ENCODE peak calls at places on chromosomes 5 and 9, in six cellular contexts. Z is transverse colon, N is brain microvascular endothelial cell, M is heart right ventricle, I is ovary, S is Panc1. C is an unnamed sample.

GRCh38 chr9:122383992-122384461 is 13.2 kb downstream of the PTGS1 start:
- DNase-seq in Z (no peak), M (no peak), S (no peak), I (no peak), N (no peak), C (no peak)

GRCh38 chr9:27491164-27491563 is 32.9 kb upstream of the IFNK start:
- DNase-seq in I (no peak), M (no peak), Z (no peak), S (no peak), N (peak; percentile 16), C (no peak)

GRCh38 chr9:34559616-34560546 is 29.6 kb downstream of the CNTFR start:
- DNase-seq in I (no peak), S (no peak), M (peak; percentile 37), Z (peak; percentile 60), N (peak; percentile 43), C (no peak)

GRCh38 chr9:136854842-136855460 is 2.8 kb downstream of the MAMDC4 start:
- DNase-seq in Z (no peak), I (peak; percentile 18), N (no peak), S (no peak), M (no peak), C (no peak)

GRCh38 chr5:64612349-64612961 is 77.8 kb upstream of the SHISAL2B start:
- DNase-seq in N (peak; percentile 62), Z (no peak), M (peak; percentile 54), S (peak; percentile 33), I (peak; percentile 59), C (no peak)

GRCh38 chr9:129888085-129888808 is 53.0 kb downstream of the USP20 start:
- DNase-seq in S (no peak), N (no peak), I (no peak), M (peak; percentile 43), Z (peak; percentile 84), C (no peak)

GRCh38 chr5:108505608-108506007 is 123.7 kb upstream of the FBXL17 start:
- DNase-seq in S (no peak), M (no peak), I (no peak), Z (no peak), N (no peak), C (no peak)

GRCh38 chr9:4489919-4490704 is at the start of gene SLC1A1:
- DNase-seq in I (peak; percentile 19), S (no peak), N (peak; percentile 31), Z (peak; percentile 76), M (peak; percentile 49), C (peak; percentile 22)

GRCh38 chr9:76894198-76894597 is 11.7 kb downstream of the PRUNE2 start:
- DNase-seq in I (no peak), S (no peak), N (no peak), M (no peak), Z (no peak), C (peak; percentile 42)

GRCh38 chr9:102518324-102518723 is 476.8 kb upstream of the CYLC2 start:
- DNase-seq in S (no peak), I (no peak), Z (no peak), M (no peak), N (no peak), C (no peak)

GRCh38 chr5:1642621-1643061 is 118.9 kb upstream of the LPCAT1 start:
- DNase-seq in M (no peak), I (no peak), S (no peak), Z (no peak), N (no peak), C (no peak)

GRCh38 chr5:157670662-157671591 is at the start of gene C5orf52:
- DNase-seq in M (peak; percentile 45), I (peak; percentile 20), S (no peak), N (peak; percentile 18), Z (peak; percentile 82), C (no peak)

GRCh38 chr5:169281625-169282024 is 19.3 kb downstream of the SLIT3 start:
- DNase-seq in S (no peak), Z (no peak), N (no peak), I (no peak), M (no peak), C (no peak)

GRCh38 chr5:102975040-102975439 is 144.9 kb downstream of the GIN1 start:
- DNase-seq in M (no peak), I (no peak), N (no peak), Z (no peak), S (no peak), C (no peak)

GRCh38 chr9:969693-970309 is 6.7 kb upstream of the DMRT3 start:
- DNase-seq in S (no peak), I (no peak), M (no peak), N (no peak), Z (no peak), C (no peak)

GRCh38 chr5:175444905-175445456 is 999 bp upstream of the DRD1 start:
- DNase-seq in S (no peak), N (no peak), M (no peak), I (no peak), Z (no peak), C (no peak)

GRCh38 chr5:40410939-40411635 is 268.6 kb upstream of the PTGER4 start:
- DNase-seq in I (no peak), N (peak; percentile 51), Z (no peak), S (no peak), M (peak; percentile 27), C (no peak)

GRCh38 chr5:61991861-61992260 is 314.1 kb upstream of the KIF2A start:
- DNase-seq in I (no peak), Z (no peak), S (no peak), N (no peak), M (no peak), C (no peak)

GRCh38 chr9:32915802-32916201 is 85.6 kb downstream of the APTX start:
- DNase-seq in M (no peak), S (no peak), Z (no peak), I (no peak), N (no peak), C (no peak)

GRCh38 chr5:61304611-61305369 is 27.3 kb upstream of the ZSWIM6 start:
- DNase-seq in I (no peak), Z (peak; percentile 86), N (peak; percentile 88), M (no peak), S (peak; percentile 94), C (no peak)

GRCh38 chr5:1104327-1105006 is 7.4 kb downstream of the SLC12A7 start:
- DNase-seq in N (no peak), S (no peak), I (no peak), Z (no peak), M (no peak), C (no peak)

GRCh38 chr5:139855946-139856540 is 60.4 kb downstream of the PSD2 start:
- DNase-seq in I (no peak), Z (no peak), N (no peak), M (no peak), S (no peak), C (no peak)
- H3K27ac ChIP-seq in I (no peak overlapping the region), Z (no peak overlapping the region), N (no peak overlapping the region), M (no peak overlapping the region), S (no peak overlapping the region), C (no peak overlapping the region)

DNA sequence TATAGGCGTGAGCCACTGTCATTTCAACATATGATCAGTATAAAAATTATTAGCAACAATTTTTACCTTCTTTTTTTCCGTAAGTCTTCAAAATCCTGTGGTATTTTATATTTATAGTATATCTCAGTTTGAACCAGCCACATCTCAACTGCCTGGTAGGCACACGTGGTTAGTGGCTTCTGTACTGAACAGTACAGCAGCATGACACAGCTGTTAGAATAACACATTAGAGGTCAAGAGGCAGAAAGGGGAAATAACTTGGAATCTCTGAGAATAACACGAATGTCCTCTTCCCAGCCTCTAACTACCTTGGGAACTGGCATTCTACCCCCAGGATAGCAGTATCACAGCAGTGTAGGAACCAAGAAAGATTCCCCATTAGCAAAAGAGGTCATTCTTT is 108.5 kb upstream of the IQGAP2 start:
- DNase-seq in I (no peak), Z (no peak), M (no peak), N (peak; percentile 29), S (no peak), C (no peak)
- H3K27ac ChIP-seq in I (no peak overlapping the region), Z (no peak overlapping the region), M (no peak overlapping the region), N (no peak overlapping the region), S (no peak overlapping the region), C (no peak overlapping the region)

GRCh38 chr9:70061776-70062175 is 18.1 kb downstream of the MAMDC2 start:
- DNase-seq in S (no peak), M (no peak), N (no peak), Z (no peak), I (no peak), C (no peak)

GRCh38 chr9:70066418-70066817 is 22.8 kb downstream of the MAMDC2 start:
- DNase-seq in N (no peak), I (no peak), M (no peak), Z (no peak), S (no peak), C (no peak)

GRCh38 chr9:70065572-70065971 is 21.9 kb downstream of the MAMDC2 start:
- DNase-seq in I (peak; percentile 62), M (no peak), N (no peak), S (no peak), Z (no peak), C (no peak)

GRCh38 chr9:70066874-70067273 is 23.2 kb downstream of the MAMDC2 start:
- DNase-seq in N (no peak), M (no peak), Z (no peak), I (no peak), S (no peak), C (no peak)

DNA sequence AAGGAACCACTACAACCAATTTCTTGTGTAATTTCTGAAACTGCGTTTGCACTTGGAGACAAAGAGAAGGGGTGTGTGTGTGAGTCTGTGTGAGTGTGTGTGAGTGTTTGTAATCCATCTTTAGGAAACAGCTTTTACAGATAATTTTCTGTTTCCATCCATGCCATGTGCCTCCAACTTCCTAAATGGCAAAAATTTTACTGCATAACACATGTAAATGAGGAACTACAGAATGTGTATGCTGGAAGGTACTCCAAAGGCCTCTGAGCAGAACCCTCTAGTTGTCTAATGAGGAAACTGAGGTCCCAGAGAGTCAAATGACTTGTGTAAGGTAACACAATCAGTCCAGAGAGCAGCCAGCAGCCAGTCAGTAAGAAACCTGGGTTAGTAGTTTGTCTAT is 20.8 kb downstream of the MAMDC2 start:
- DNase-seq in Z (no peak), I (no peak), S (no peak), M (no peak), N (no peak), C (no peak)
- H3K27ac ChIP-seq in Z (no peak overlapping the region), I (no peak overlapping the region), S (no peak overlapping the region), M (no peak overlapping the region), N (no peak overlapping the region), C (no peak overlapping the region)

GRCh38 chr5:136000937-136001336 is 27.9 kb upstream of the TGFBI start:
- DNase-seq in I (no peak), M (no peak), S (no peak), N (no peak), Z (no peak), C (no peak)
- H3K27ac ChIP-seq in I (no peak overlapping the region), M (peak overlapping the region; percentile 8), S (no peak overlapping the region), N (no peak overlapping the region), Z (no peak overlapping the region), C (no peak overlapping the region)